ENCODE peak calls at places on chromosomes 13 and 19, in six cellular contexts. U, N, X, G, L and E are unnamed samples. For H3K4me1, the result is how much of the 10 kb centered on the place peaks cover.

GRCh38 chr19:29378543-29379105 is 147.2 kb upstream of the VSTM2B start:
- DNase-seq in G (no peak), X (no peak), U (peak), N (no peak), L (no peak), E (no peak)

GRCh38 chr19:45676851-45677263 is 8.8 kb downstream of the GIPR start:
- DNase-seq in X (no peak), N (no peak), U (no peak), L (no peak), G (no peak), E (peak)

GRCh38 chr19:19341026-19341425 is 20.4 kb downstream of the MAU2 start:
- DNase-seq in X (no peak), G (no peak), N (no peak), U (no peak), L (no peak), E (no peak)

GRCh38 chr19:30856786-30857185 is 484.6 kb downstream of the ZNF536 start:
- DNase-seq in U (no peak), X (no peak), N (no peak), G (no peak), L (no peak), E (no peak)

GRCh38 chr13:22740264-22740663 is 440.5 kb upstream of the SGCG start:
- DNase-seq in X (no peak), L (peak), G (peak), N (no peak), U (no peak), E (no peak)

GRCh38 chr19:31350693-31351211 is 1.5 kb upstream of the TSHZ3 start:
- DNase-seq in G (no peak), L (peak), U (no peak), X (peak), N (peak), E (no peak)

GRCh38 chr19:14563989-14564650 is 7.7 kb downstream of the NDUFB7 start:
- DNase-seq in N (peak), U (no peak), X (peak), G (peak), L (peak), E (peak)

GRCh38 chr19:50497030-50497420 is 14.0 kb downstream of the JOSD2 start:
- DNase-seq in N (no peak), G (no peak), X (no peak), U (no peak), L (no peak), E (no peak)

GRCh38 chr19:28377077-28377476 is 835.9 kb downstream of the UQCRFS1 start:
- DNase-seq in L (no peak), U (no peak), N (no peak), X (no peak), G (peak), E (no peak)

GRCh38 chr13:74325106-74325505 is 190.9 kb upstream of the KLF12 start:
- DNase-seq in U (no peak), G (no peak), L (peak), N (no peak), X (no peak), E (no peak)

GRCh38 chr19:53156888-53157287 is 2.0 kb downstream of the ZNF347 start:
- DNase-seq in X (no peak), N (no peak), L (no peak), G (no peak), U (no peak), E (no peak)

GRCh38 chr13:31807090-31807541 is 67.8 kb downstream of the RXFP2 start:
- DNase-seq in U (no peak), N (no peak), G (no peak), L (no peak), X (no peak), E (no peak)

GRCh38 chr19:5537870-5538269 is 29.9 kb downstream of the TINCR start:
- DNase-seq in N (peak), X (no peak), L (no peak), G (no peak), U (no peak), E (no peak)

GRCh38 chr13:29484236-29484635 is 111.3 kb downstream of the SLC7A1 start:
- DNase-seq in X (no peak), G (peak), U (no peak), N (no peak), L (no peak), E (no peak)

GRCh38 chr13:98509271-98510155 is 67.4 kb downstream of the STK24 start:
- DNase-seq in N (no peak), L (peak), U (peak), X (no peak), G (peak), E (peak)

GRCh38 chr19:3504723-3505122 is 1.4 kb upstream of the FZR1 start:
- DNase-seq in U (no peak), N (no peak), X (no peak), L (no peak), G (no peak), E (no peak)
- H3K4me3 ChIP-seq in U (no peak), N (no peak), X (no peak), L (no peak), G (peak), E (no peak)

DNA sequence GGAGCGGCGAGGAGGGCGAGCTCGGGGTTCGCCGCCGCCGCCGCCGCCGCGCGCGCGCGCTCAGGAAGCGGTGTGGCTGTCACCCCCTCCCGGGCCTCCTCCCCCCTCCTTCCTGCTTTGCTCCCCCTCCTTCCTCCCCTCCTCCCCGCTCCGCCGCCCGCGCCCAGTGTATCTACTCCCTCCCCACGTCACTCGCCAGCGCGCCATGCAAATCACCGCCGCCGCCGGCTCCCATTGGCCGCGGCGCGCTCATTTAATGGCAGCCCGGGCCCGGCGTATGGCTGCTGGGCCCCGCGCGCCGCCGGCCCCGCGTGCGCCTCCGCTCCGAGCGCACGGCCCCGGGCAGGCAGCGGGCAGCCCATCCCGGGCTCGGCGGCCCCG is 335 bp upstream of the SOX1 start:
- DNase-seq in L (no peak), X (peak), U (no peak), G (no peak), N (peak), E (peak)
- H3K4me1 ChIP-seq in L (under half), X (under half), U (under half), G (under half), N (under half), E (under half)

GRCh38 chr13:112203614-112204013 is 136.7 kb downstream of the SOX1 start:
- DNase-seq in U (no peak), N (no peak), G (no peak), X (no peak), L (no peak), E (no peak)

GRCh38 chr13:112205990-112206389 is 139.0 kb downstream of the SOX1 start:
- DNase-seq in X (no peak), U (no peak), N (no peak), G (no peak), L (no peak), E (no peak)

GRCh38 chr13:112204881-112205327 is 138.0 kb downstream of the SOX1 start:
- DNase-seq in U (no peak), X (no peak), N (peak), G (no peak), L (no peak), E (no peak)

GRCh38 chr13:112202966-112203365 is 136.0 kb downstream of the SOX1 start:
- DNase-seq in L (no peak), U (peak), X (no peak), G (no peak), N (no peak), E (no peak)

GRCh38 chr13:112204376-112204775 is 137.4 kb downstream of the SOX1 start:
- DNase-seq in L (no peak), U (no peak), X (no peak), N (no peak), G (no peak), E (no peak)
- H3K27ac ChIP-seq in L (no peak), U (no peak), X (no peak), N (peak), G (no peak), E (no peak)

GRCh38 chr13:111203742-111204386 is 88.8 kb downstream of the ARHGEF7 start:
- DNase-seq in G (peak), U (no peak), N (no peak), X (no peak), L (no peak), E (no peak)

GRCh38 chr13:111202149-111202548 is 87.0 kb downstream of the ARHGEF7 start:
- DNase-seq in N (no peak), G (no peak), L (no peak), X (no peak), U (no peak), E (no peak)

GRCh38 chr13:111204438-111205177 is 89.5 kb downstream of the ARHGEF7 start:
- DNase-seq in L (no peak), X (peak), G (no peak), U (no peak), N (peak), E (no peak)

GRCh38 chr13:111201304-111201940 is 86.3 kb downstream of the ARHGEF7 start:
- DNase-seq in N (no peak), U (no peak), G (no peak), X (no peak), L (no peak), E (no peak)

DNA sequence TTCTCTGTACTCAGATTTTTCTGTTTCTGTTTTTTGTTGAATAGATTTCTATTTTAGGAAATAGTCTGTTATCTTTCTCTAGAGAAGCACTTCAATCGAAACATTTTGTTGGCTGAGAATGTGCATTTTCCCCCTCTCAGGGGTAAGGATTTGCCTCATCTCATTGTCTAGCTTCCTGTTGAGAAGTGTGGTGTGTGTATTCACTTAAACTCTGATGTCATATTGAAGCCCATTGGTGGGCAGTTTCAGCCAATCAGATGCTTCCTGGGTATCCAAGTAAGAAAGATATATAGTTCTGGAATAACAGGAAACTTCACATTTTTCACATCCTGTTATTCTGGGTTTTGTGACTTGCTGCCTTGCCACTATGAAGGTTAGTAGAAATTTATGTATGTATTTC is 87.6 kb downstream of the ARHGEF7 start:
- DNase-seq in L (peak), N (no peak), U (peak), G (peak), X (no peak), E (peak)
- H3K4me3 ChIP-seq in L (no peak), N (peak), U (no peak), G (peak), X (peak), E (no peak)

DNA sequence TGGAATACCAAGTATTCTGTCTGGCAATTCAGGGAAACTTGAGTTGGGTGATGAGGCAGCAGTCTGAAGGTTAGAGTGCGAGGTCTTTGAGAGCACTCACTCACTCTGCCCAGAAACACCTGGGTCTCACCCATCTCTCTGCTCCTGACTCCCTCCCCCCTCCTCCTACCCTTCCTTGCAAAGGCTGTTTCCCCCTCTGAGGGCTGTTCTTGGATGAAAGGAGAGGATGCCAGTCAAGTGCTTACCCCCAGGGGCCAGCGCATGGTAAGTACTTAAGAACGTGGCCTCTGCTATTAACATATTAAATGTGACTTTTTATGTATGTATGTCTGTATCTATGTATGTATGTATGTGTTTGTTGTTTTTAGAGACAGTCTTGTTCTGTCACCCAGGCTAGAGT is 22.5 kb downstream of the SIPA1L3 start:
- DNase-seq in L (no peak), U (no peak), N (no peak), G (no peak), X (no peak), E (no peak)
- H3K4me1 ChIP-seq in L (half or more), U (under half), N (under half), G (half or more), X (under half), E (under half)

DNA sequence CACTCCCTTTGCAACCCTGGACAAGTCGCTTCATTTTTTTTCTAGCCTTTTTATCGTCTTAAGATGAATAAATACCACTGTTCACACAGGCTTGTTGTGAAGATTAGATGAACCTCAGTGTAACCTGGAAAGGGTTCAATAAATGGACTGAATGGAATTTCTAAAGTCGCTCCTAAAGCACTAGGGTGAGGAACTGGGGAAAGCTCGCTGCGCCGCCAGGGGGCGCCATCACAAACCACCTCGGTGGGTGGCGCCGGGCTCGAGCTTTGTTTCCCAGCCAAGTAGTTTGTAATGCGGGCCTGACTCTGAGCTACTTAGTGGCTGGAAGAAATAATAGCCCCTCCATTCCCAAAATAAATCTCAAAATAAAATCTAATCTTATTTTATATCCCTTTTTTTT is 2.2 kb upstream of the CEACAM6 start:
- DNase-seq in X (peak), N (peak), L (peak), U (peak), G (peak), E (peak)
- H3K27ac ChIP-seq in X (no peak), N (no peak), L (no peak), U (no peak), G (no peak), E (no peak)